ENCODE peak calls at places on chromosomes 2 and 18, in five cellular contexts. J is stimulated activated naive CD8-positive, alpha-beta T cell treated with anti-CD3 and anti-CD28 coated beads, Interleukin-15, Interleukin-2, amounts not matched to agents 100 U/mL and 50 U/mL, for 24 hours; Q is fibroblast of pulmonary artery; P is NCI-H774; Y is activated T-cell treated with anti-CD3 and anti-CD28 coated beads for 1 hour. T is an unnamed sample.

GRCh38 chr2:28274911-28275685 is 117.6 kb upstream of the FOSL2 start:
- DNase-seq in J (no peak), Y (no peak), Q (peak), P (no peak), T (no peak)

GRCh38 chr2:158713523-158714138 is 81.5 kb upstream of the DAPL1 start:
- DNase-seq in Q (peak), P (no peak), Y (no peak), J (no peak), T (no peak)

GRCh38 chr2:98565941-98566340 is 42.4 kb downstream of the COA5 start:
- DNase-seq in J (no peak), Q (no peak), P (no peak), Y (no peak), T (no peak)

GRCh38 chr2:162146906-162147305 is 5.1 kb downstream of the GCG start:
- DNase-seq in J (no peak), P (no peak), Y (no peak), Q (no peak), T (no peak)

GRCh38 chr2:163682695-163683094 is 53.1 kb downstream of the FIGN start:
- DNase-seq in Y (no peak), Q (peak), J (no peak), P (no peak), T (no peak)

GRCh38 chr18:69484699-69485396 is 84.2 kb downstream of the DOK6 start:
- DNase-seq in Q (peak), P (no peak), Y (no peak), J (no peak), T (no peak)

GRCh38 chr2:74764429-74765272 is 69.3 kb upstream of the HK2 start:
- DNase-seq in Y (no peak), J (no peak), Q (peak), P (peak), T (no peak)

GRCh38 chr2:230684222-230685164 is 28.1 kb upstream of the CAB39 start:
- DNase-seq in J (no peak), Q (peak), Y (no peak), P (no peak), T (peak)

GRCh38 chr2:179860255-179861026 is 971 bp downstream of the ZNF385B start:
- DNase-seq in Y (no peak), J (no peak), Q (no peak), P (no peak), T (peak)

GRCh38 chr2:157839822-157840221 is 36.3 kb downstream of the ACVR1 start:
- DNase-seq in J (no peak), P (peak), Y (no peak), Q (no peak), T (no peak)